ENCODE peak calls at places on chromosomes 12 and 14, in four cellular contexts. K is lung; D is CD8-positive, alpha-beta memory T cell; T is BJ. I is an unnamed sample. For H3K27me3, the result is how much of the 10 kb centered on the place peaks cover.

GRCh38 chr14:69719501-69719951 is 47.4 kb upstream of the SRSF5 start:
- DNase-seq in T (peak), K (no peak), D (no peak), I (no peak)

GRCh38 chr12:104197264-104197663 is 18.3 kb upstream of the TXNRD1 start:
- DNase-seq in T (no peak), K (no peak), D (no peak), I (no peak)

GRCh38 chr12:121996050-121996944 is 25.4 kb upstream of the BCL7A start:
- DNase-seq in D (no peak), T (no peak), K (no peak), I (no peak)

GRCh38 chr12:109538191-109538863 is 35.0 kb downstream of the MMAB start:
- DNase-seq in K (no peak), D (no peak), T (no peak), I (no peak)

GRCh38 chr14:99378782-99379214 is 101.9 kb downstream of the SETD3 start:
- DNase-seq in T (no peak), D (no peak), K (no peak), I (no peak)

GRCh38 chr12:98351089-98351488 is 164.3 kb upstream of the TMPO start:
- DNase-seq in D (no peak), K (no peak), T (no peak), I (peak)

GRCh38 chr12:111221296-111222026 is 147.4 kb downstream of the PHETA1 start:
- DNase-seq in T (no peak), K (no peak), D (no peak), I (no peak)

GRCh38 chr12:1936406-1937320 is 18.2 kb upstream of the CACNA2D4 start:
- DNase-seq in D (no peak), K (peak), T (no peak), I (no peak)

GRCh38 chr14:78254911-78255431 is 84.8 kb downstream of the NRXN3 start:
- DNase-seq in D (no peak), T (peak), K (no peak), I (peak)

GRCh38 chr14:23366163-23366921 is 1.4 kb upstream of the EFS start:
- DNase-seq in D (no peak), T (no peak), K (peak), I (no peak)

GRCh38 chr12:62123721-62124203 is 136.4 kb upstream of the USP15 start:
- DNase-seq in D (no peak), K (no peak), T (no peak), I (peak)

GRCh38 chr12:24600559-24600958 is 348.3 kb downstream of the BCAT1 start:
- DNase-seq in K (no peak), D (no peak), T (no peak), I (no peak)

GRCh38 chr14:93114713-93115068 is 1.0 kb downstream of the ITPK1 start:
- DNase-seq in K (no peak), T (no peak), D (peak), I (no peak)

GRCh38 chr14:101290681-101291080 is 270.6 kb upstream of the DIO3 start:
- DNase-seq in T (no peak), K (no peak), D (no peak), I (no peak)
- H3K27me3 ChIP-seq in T (under half), K (under half), D (under half), I (under half)

GRCh38 chr14:37594916-37595808 is at the start of the genes FOXA1 and TTC6:
- DNase-seq in T (no peak), K (peak), D (no peak), I (no peak)

GRCh38 chr14:37594238-37594915 is 672 bp downstream of the FOXA1 start:
- DNase-seq in T (peak), K (peak), D (no peak), I (no peak)

GRCh38 chr14:37591941-37592287 is 3.1 kb downstream of the FOXA1 start:
- DNase-seq in K (peak), D (no peak), T (no peak), I (no peak)

GRCh38 chr14:37592288-37593274 is 2.5 kb downstream of the FOXA1 start:
- DNase-seq in T (no peak), D (no peak), K (no peak), I (no peak)

DNA sequence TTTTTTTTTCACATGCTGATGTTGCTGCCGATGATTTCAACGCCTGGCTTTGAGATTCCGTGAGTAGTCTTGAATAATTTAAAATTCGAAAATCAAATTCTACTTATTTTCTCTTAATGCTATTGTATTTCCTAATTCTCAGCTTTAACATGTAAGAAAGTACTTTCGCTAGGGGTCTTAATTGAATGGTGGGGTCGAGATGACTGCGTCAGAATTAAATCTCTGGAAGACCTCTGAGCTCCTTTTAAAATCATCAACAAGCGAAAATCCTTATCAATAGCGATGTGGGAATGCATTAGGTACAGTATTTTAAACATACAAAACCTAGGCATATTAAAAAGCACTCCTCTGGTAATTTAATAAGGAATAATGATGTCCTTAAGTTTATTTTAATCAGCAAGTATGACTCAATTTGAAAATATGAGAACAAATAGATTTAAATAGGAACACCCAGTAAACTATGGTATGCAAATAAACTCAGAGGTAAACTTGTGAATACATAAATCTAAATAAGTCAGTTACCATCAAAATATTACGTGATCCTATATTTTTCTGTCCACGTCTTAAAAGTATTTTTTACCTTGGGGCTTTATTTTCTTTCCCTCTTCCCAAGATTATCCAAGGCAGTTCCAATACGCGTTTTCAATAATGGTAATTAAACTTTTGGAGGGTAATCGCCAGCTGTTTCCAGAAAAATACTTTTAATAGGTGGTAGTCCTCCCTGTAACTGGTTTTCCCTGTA is 1.4 kb downstream of the FOXA1 start:
- DNase-seq in T (no peak), K (no peak), D (no peak), I (no peak)
- H3K27me3 ChIP-seq in T (half or more), K (under half), D (under half), I (under half)

DNA sequence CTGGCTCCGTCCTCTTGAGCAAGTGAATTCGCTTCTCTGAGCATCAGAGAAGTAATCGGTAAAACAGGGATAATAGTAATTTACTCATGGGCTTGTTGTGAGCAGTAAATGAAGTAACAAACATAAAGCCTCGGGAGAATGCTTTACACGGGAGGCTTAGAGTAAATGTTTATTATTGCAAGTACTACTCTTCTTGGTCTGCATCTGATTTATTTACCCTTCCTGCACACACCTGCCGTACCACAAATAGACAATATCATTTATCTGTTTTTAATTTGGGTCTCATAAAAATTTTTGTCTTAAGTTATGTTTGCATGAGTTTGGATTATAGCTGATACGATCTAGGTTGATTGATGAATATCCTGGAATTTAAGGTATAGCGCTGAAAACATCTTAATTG is 7.8 kb upstream of the COL2A1 start:
- DNase-seq in T (no peak), K (no peak), D (no peak), I (no peak)
- H3K27me3 ChIP-seq in T (under half), K (under half), D (under half), I (under half)

DNA sequence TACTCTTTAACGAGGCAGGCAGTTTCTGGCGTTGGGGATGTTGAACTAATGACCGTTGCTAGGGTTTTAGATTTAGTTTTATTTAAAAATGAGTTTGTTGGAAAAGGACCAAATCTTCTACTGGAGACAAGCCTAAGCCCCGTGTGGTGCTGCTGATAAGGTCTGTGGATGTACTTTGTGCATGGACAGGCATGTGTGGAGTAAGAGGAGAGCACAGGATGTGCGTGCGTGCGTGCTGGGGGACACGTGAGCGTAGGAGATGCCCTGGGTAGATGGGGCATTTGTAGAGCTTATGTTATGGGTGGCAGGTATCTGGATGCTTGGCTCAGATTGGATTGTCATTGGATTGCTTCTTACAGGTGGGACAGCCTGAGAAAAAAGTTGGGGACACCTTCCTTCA is 5.7 kb downstream of the NTF3 start:
- DNase-seq in T (no peak), K (no peak), D (no peak), I (no peak)
- H3K27me3 ChIP-seq in T (under half), K (under half), D (under half), I (under half)

DNA sequence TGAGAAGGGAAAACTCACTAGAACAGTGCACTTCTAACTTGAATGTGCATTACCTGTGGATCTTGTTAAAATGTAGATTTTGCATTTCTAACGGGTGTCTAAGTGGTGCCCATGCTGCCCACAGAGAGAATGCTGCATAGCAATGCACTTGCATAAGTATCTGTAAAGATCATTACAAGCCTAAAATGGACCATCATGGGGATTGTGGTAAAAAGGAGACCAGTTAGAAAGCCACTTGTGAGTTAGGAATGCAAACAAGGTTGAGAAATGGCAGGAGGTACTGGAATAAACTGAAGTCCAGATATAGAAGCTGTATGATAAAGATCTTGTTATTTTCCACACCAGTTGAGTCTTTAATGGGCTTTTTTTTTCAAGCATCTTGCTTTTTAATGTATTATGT is 18.8 kb downstream of the AVPR1A start:
- DNase-seq in T (no peak), D (no peak), K (no peak), I (no peak)
- H3K27me3 ChIP-seq in T (under half), D (under half), K (under half), I (under half)

GRCh38 chr12:106902053-106902452 is 53.7 kb upstream of the TMEM263 start:
- DNase-seq in K (no peak), T (no peak), D (no peak), I (no peak)

GRCh38 chr12:106901276-106901675 is 54.4 kb upstream of the TMEM263 start:
- DNase-seq in K (no peak), D (no peak), T (no peak), I (no peak)

GRCh38 chr12:106906715-106907114 is 49.0 kb upstream of the TMEM263 start:
- DNase-seq in T (no peak), D (no peak), K (no peak), I (no peak)

GRCh38 chr12:106900554-106900953 is 55.2 kb upstream of the TMEM263 start:
- DNase-seq in K (no peak), T (no peak), D (no peak), I (no peak)

DNA sequence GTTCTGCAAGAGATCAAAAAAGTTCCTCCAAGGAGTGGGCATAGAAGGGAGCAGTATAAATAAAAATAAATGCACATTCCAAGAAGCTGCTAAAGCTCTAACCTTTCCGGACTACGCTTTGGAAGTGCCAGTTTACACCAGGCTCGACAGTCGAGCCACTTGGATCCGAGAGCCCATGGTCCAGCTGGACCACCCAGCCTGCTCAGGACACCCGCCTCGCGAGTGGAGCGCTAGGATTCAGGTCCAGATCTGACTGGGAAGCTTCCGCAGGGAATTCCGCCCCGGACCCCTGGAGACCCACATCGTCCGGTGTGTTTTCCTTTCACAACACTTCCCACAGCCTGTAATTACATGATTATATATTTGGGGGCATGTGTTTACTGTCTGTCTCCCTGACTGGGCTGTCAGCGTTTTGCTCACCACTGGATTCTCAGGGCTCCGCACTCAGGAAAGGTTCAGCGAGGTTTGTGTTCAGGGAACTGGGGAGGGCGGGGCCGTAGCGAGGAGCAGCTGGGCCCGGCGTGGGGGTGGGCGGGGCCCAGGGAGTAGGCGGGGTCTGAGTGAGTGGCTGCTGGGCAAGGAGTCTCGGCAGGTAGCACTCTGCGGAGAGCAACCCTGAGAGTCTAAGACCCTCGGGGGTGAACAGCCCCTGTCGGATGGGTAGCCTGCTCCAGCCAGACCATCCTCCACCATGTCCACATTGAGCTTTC is 52.3 kb upstream of the TMEM263 start:
- DNase-seq in K (peak), D (peak), T (peak), I (peak)
- H3K27me3 ChIP-seq in K (under half), D (under half), T (under half), I (under half)

GRCh38 chr14:103290494-103290893 is 43.5 kb upstream of the EIF5 start:
- DNase-seq in K (no peak), T (no peak), D (no peak), I (no peak)

GRCh38 chr14:103290961-103291360 is 43.1 kb upstream of the EIF5 start:
- DNase-seq in K (no peak), T (no peak), D (no peak), I (no peak)

GRCh38 chr14:103294091-103294490 is 39.9 kb upstream of the EIF5 start:
- DNase-seq in T (no peak), D (no peak), K (no peak), I (no peak)

GRCh38 chr14:103293465-103293864 is 40.6 kb upstream of the EIF5 start:
- DNase-seq in K (no peak), T (no peak), D (no peak), I (no peak)

DNA sequence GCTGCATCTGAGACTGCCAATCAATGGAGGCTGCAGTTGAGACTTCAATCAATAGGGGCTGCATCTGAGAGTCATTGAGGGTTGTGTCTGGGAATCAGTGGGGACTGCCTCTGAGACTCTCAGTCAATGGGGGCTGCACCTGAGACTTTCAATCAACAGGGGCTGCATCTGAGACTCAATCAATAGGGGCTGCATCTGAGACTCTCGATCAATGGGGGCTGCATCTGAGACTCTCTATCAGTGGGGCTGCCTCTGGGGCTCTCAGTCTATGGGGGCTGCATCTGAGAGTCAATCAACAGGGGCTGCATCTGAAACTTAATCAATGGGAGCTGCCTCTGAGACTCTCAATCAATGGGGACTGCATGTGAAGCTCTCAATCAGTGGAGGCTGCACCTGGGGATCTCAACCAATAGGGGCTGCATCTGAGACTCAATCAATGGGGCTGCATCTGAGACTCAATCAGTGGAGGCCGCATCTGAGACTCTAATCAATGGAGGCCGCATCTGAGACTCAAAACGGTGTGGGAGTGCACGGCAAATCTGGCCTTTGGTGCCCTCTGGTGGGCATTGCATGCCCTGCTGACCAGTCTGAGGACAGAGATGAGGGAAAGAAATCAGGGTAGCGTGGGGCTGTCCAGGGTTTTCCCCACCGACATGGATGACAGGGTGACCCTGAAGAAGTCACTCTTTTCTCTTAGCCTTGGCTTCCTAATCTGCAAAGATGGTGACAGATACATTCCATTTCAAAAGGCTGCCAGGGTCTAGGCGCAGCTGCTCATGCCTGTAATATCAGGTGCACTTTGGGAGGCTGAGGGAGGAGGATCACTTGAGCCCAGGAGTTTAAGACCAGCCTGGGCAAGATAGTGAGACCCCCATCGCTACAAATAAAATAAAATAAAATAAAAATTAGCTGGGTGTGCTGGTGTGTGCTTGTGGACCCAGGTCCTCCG is 41.3 kb upstream of the EIF5 start:
- DNase-seq in D (peak), T (no peak), K (peak), I (peak)
- H3K27me3 ChIP-seq in D (under half), T (under half), K (under half), I (under half)

DNA sequence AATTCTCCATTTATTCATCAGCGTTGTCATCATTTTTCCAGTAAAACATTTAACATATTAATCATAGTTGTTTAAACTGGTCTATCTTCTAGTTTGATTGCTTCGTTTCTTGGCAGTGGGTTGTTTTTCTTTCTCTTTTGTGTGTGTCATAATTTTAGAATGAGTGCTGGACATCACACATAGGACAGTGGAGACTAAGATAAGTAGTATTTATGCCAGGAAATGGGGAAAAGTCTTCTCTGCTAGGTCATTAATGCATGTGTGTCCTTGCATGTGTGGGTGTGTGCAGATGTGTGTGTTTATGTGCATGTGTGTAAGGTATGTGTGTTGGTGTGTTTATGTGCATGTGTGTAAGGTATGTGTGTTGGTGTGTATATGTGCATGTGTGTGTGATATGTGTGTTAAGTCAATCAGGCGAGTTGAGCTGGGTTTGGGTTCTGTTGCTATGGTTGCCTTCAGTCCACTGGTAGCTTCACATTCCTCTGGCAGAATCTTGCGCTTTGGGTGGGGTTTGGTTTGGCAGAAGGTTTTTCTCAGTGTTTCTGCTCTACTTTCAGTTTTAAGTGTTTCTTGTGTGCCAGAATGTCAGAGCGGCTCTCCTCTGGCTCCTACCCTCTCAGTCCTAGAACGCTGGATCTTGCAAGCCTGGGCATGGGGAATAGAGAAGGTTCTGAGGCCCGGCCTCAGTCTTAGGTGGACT is 7.8 kb upstream of the ADGRD1 start:
- DNase-seq in K (no peak), T (no peak), D (no peak), I (no peak)
- H3K27me3 ChIP-seq in K (under half), T (under half), D (under half), I (under half)